ENCODE peak calls at places on chromosomes 13 and 19, in seven cellular contexts. D, Q, U, T, F, O and X are unnamed samples. For H3K4me1, the result is how much of the 10 kb centered on the place peaks cover.

GRCh38 chr13:30158774-30159445 is 148.4 kb downstream of the KATNAL1 start:
- DNase-seq in Q (peak), T (no peak), O (no peak), U (no peak), D (no peak), F (no peak), X (peak)

GRCh38 chr19:47353307-47353712 is 4.2 kb downstream of the DHX34 start:
- DNase-seq in U (no peak), O (no peak), D (no peak), Q (no peak), F (no peak), T (no peak), X (no peak)

GRCh38 chr19:4533835-4534424 is 1.1 kb downstream of the PLIN5 start:
- DNase-seq in O (no peak), U (no peak), F (no peak), Q (no peak), T (no peak), D (no peak), X (no peak)

GRCh38 chr19:35955881-35956634 is 19.9 kb downstream of the LRFN3 start:
- DNase-seq in O (no peak), T (no peak), D (no peak), F (no peak), U (no peak), Q (no peak), X (no peak)

GRCh38 chr13:77919351-77920294 is 992 bp upstream of the EDNRB start:
- DNase-seq in F (peak), Q (no peak), O (no peak), U (peak), T (peak), D (peak), X (peak)

GRCh38 chr19:44600466-44600865 is 12.9 kb upstream of the IGSF23 start:
- DNase-seq in O (no peak), T (no peak), Q (no peak), F (no peak), U (no peak), D (no peak), X (no peak)

GRCh38 chr19:55446060-55446459 is 3.0 kb upstream of the SHISA7 start:
- DNase-seq in Q (no peak), T (no peak), D (no peak), F (no peak), U (no peak), O (peak), X (no peak)

GRCh38 chr13:106098778-106099177 is 436.7 kb downstream of the EFNB2 start:
- DNase-seq in T (no peak), O (no peak), Q (no peak), U (no peak), D (peak), F (no peak), X (no peak)

GRCh38 chr19:35513975-35514809 is 743 bp upstream of the DMKN start:
- DNase-seq in U (no peak), T (peak), F (peak), O (no peak), Q (no peak), D (peak), X (no peak)

GRCh38 chr19:36032251-36033104 is at the start of gene CLIP3:
- DNase-seq in D (peak), Q (no peak), O (no peak), T (no peak), F (peak), U (no peak), X (peak)

GRCh38 chr13:113171250-113172125 is 13.0 kb downstream of the PROZ start:
- DNase-seq in F (no peak), Q (no peak), D (no peak), O (no peak), T (no peak), U (no peak), X (no peak)

GRCh38 chr19:36169084-36169760 is 17.0 kb upstream of the COX7A1 start:
- DNase-seq in F (no peak), O (no peak), Q (no peak), T (no peak), D (no peak), U (no peak), X (no peak)

GRCh38 chr13:112078216-112078615 is 11.3 kb downstream of the SOX1 start:
- DNase-seq in T (no peak), D (peak), O (peak), Q (no peak), U (no peak), F (no peak), X (no peak)

GRCh38 chr13:98080280-98080679 is 62.6 kb upstream of the FARP1 start:
- DNase-seq in F (no peak), D (no peak), T (no peak), U (no peak), O (no peak), Q (no peak), X (no peak)

GRCh38 chr13:98089246-98089645 is 53.6 kb upstream of the FARP1 start:
- DNase-seq in T (no peak), F (no peak), U (no peak), Q (no peak), O (no peak), D (no peak), X (no peak)

GRCh38 chr13:98083507-98083906 is 59.4 kb upstream of the FARP1 start:
- DNase-seq in U (no peak), F (no peak), D (no peak), T (no peak), O (no peak), Q (peak), X (no peak)

GRCh38 chr13:98089826-98090225 is 53.1 kb upstream of the FARP1 start:
- DNase-seq in O (no peak), U (no peak), D (no peak), F (no peak), T (no peak), Q (no peak), X (no peak)

DNA sequence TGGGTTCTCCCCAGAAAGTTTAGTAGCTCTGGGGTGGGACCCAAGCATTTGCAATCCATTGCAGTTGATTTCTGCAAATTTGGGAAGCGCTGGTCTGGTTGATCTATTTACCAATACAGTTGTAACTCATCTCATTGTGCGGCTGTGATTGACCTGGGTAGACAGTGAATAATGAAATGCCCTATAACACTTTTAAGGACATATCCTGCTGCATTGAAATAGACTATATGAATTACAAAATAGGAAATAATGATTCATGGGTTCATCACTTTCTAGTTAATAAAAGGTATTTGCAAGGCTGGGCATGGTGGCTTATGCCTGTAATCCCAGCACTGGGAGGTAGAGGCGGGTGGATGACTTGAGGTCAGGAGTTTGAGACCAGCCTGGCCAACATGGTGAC is 59.0 kb upstream of the FARP1 start:
- DNase-seq in O (no peak), Q (no peak), F (no peak), D (no peak), T (no peak), U (no peak), X (no peak)
- H3K27ac ChIP-seq in O (peak), Q (no peak), F (no peak), D (no peak), T (no peak), U (no peak), X (no peak)

GRCh38 chr19:38699647-38700349 is 44.5 kb downstream of the CAPN12 start:
- DNase-seq in F (no peak), Q (no peak), D (no peak), U (no peak), T (no peak), O (no peak), X (no peak)
- H3K4me1 ChIP-seq in F (under half), Q (under half), D (under half), U (half or more), T (half or more), O (under half), X (under half)

DNA sequence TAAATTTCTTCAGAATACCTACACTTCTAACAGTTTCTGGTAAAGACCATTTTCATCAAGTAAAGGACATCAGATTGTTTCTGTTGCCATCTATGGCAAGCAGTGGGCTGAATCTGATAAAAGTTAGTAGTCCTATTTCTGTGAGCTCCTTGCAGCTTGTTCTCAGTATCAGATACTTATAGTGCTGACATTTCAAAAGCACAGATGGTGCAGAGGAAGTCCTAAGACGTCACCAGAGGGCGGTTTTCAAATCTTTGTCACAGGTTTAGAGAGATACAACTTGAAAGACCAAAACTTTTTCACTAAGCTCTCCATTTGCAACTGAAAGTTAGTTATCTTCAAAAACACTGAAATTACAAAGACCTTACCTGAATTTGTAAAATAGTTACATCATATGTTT is 719.8 kb downstream of the SLITRK1 start:
- DNase-seq in U (no peak), O (no peak), D (peak), F (peak), Q (no peak), T (no peak), X (no peak)
- TF ChIP-seq CTCF in U (no peak), O (no peak), D (peak), F (no peak), Q (no peak), T (no peak), X (no peak)

DNA sequence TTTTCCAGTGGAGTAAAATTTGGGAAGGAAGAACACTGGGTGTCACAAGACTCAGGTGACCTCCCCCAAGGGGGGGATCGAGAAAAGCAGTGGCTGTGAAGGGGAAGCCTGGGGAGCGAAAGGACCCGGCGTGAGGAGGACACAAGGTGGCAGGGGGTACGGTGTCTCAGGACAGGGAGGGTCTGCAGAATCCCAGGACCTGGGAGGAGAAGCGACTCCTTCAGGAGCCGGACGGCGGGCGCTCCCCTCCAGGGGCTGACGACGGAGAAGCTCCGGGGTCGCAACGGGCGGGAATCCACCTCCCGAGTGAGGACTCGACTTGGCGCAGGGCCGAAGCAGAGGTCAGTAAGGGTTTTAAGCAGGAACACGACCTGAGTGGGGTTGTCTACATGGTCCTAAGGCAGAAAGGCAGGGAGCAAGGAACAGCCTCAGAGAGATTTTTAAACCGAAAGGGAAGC is 529 bp downstream of the ZNF836 start:
- DNase-seq in D (peak), O (no peak), U (peak), F (peak), T (no peak), Q (no peak), X (peak)
- H3K27ac ChIP-seq in D (no peak), O (peak), U (peak), F (no peak), T (peak), Q (no peak), X (peak)

GRCh38 chr19:42272989-42273406 is 3.9 kb downstream of the CIC start:
- DNase-seq in U (peak), D (no peak), Q (no peak), F (no peak), T (no peak), O (peak), X (peak)
- H3K4me1 ChIP-seq in U (half or more), D (under half), Q (under half), F (under half), T (under half), O (under half), X (half or more)